ENCODE peak calls at places on chromosomes 2 and 18, in six cellular contexts. W, T, C, A, U and I are unnamed samples.

GRCh38 chr18:5890261-5890605 is 5.1 kb downstream of the TMEM200C start:
- DNase-seq in W (no peak), T (no peak), C (no peak), A (no peak), U (no peak), I (no peak)

GRCh38 chr2:85057236-85057635 is 76.0 kb upstream of the TCF7L1 start:
- DNase-seq in W (no peak), T (no peak), C (no peak), A (peak), U (no peak), I (no peak)

GRCh38 chr18:49934457-49934856 is 121.1 kb upstream of the ACAA2 start:
- DNase-seq in W (no peak), T (no peak), C (no peak), A (no peak), U (no peak), I (no peak)

GRCh38 chr2:195620499-195620898 is 36.5 kb upstream of the SLC39A10 start:
- DNase-seq in W (no peak), T (no peak), C (no peak), A (no peak), U (no peak), I (no peak)

GRCh38 chr2:205925373-205926337 is 160.3 kb downstream of the INO80D start:
- DNase-seq in W (peak), T (peak), C (no peak), A (peak), U (peak), I (peak)

GRCh38 chr2:234741976-234742375 is 209.8 kb upstream of the SH3BP4 start:
- DNase-seq in W (no peak), T (no peak), C (no peak), A (no peak), U (no peak), I (no peak)

GRCh38 chr2:222993920-222994650 is 57.9 kb upstream of the KCNE4 start:
- DNase-seq in W (peak), T (no peak), C (peak), A (no peak), U (no peak), I (no peak)

GRCh38 chr18:31410716-31411483 is 34.3 kb downstream of the DSG4 start:
- DNase-seq in W (no peak), T (no peak), C (no peak), A (no peak), U (no peak), I (no peak)

GRCh38 chr2:107810734-107811133 is 16.0 kb upstream of the RGPD4 start:
- DNase-seq in W (no peak), T (no peak), C (no peak), A (no peak), U (no peak), I (no peak)

GRCh38 chr2:224984641-224985040 is 57.6 kb downstream of the DOCK10 start:
- DNase-seq in W (no peak), T (no peak), C (no peak), A (no peak), U (no peak), I (no peak)

GRCh38 chr2:123468071-123468470 is 557.0 kb upstream of the CNTNAP5 start:
- DNase-seq in W (no peak), T (no peak), C (no peak), A (no peak), U (no peak), I (no peak)

GRCh38 chr18:32980896-32981295 is 208.1 kb upstream of the KLHL14 start:
- DNase-seq in W (no peak), T (no peak), C (no peak), A (no peak), U (no peak), I (no peak)

GRCh38 chr2:23606968-23607367 is 222.0 kb downstream of the KLHL29 start:
- DNase-seq in W (no peak), T (peak), C (peak), A (no peak), U (no peak), I (no peak)

GRCh38 chr2:184923751-184924150 is 325.4 kb downstream of the ZNF804A start:
- DNase-seq in W (no peak), T (no peak), C (no peak), A (no peak), U (no peak), I (no peak)

GRCh38 chr2:106085441-106085911 is 108.6 kb downstream of the UXS1 start:
- DNase-seq in W (no peak), T (no peak), C (no peak), A (no peak), U (peak), I (no peak)

GRCh38 chr2:157784823-157785175 is 91.3 kb downstream of the ACVR1 start:
- DNase-seq in W (no peak), T (peak), C (no peak), A (no peak), U (no peak), I (no peak)

GRCh38 chr18:23994361-23994902 is 20.1 kb upstream of the TTC39C start:
- DNase-seq in W (peak), T (peak), C (peak), A (no peak), U (no peak), I (no peak)

GRCh38 chr18:845152-845819 is 33.2 kb upstream of the YES1 start:
- DNase-seq in W (no peak), T (peak), C (peak), A (no peak), U (no peak), I (no peak)

GRCh38 chr2:55581875-55582547 is 35.4 kb downstream of the PPP4R3B start:
- DNase-seq in W (no peak), T (no peak), C (peak), A (no peak), U (no peak), I (no peak)

GRCh38 chr2:233120459-233120858 is 60.3 kb downstream of the INPP5D start:
- DNase-seq in W (peak), T (no peak), C (no peak), A (no peak), U (no peak), I (no peak)

GRCh38 chr18:58455318-58455950 is 173.5 kb downstream of the ALPK2 start:
- DNase-seq in W (no peak), T (no peak), C (no peak), A (no peak), U (no peak), I (no peak)

GRCh38 chr2:238064376-238064775 is 3.6 kb downstream of the SCLY start:
- DNase-seq in W (no peak), T (no peak), C (no peak), A (no peak), U (no peak), I (no peak)

GRCh38 chr2:100270381-100271146 is 51.7 kb downstream of the LONRF2 start:
- DNase-seq in W (no peak), T (no peak), C (no peak), A (no peak), U (no peak), I (no peak)

GRCh38 chr18:11178951-11179549 is 29.7 kb upstream of the PIEZO2 start:
- DNase-seq in W (peak), T (no peak), C (no peak), A (no peak), U (no peak), I (no peak)

DNA sequence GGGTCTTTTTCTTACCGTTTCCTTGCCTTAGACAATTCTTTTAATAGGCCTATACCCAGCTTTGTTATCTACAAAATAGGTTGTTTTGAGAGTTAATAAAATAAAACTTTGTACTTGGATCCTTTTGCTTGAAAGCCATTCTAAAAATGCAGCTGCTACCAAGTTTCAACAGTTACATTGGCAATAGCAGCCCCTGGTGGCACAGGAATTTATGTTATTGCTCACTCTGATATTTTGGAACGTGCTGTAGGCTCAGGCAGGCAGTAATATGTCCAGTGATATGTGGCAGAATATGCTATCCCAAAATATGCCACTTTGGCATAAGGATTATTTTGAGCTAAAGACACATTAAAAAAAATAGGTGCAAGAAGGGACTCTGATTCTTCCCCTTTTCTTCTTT is 6.7 kb upstream of the COMMD1 start:
- DNase-seq in W (no peak), T (no peak), C (no peak), A (no peak), U (no peak), I (no peak)
- TF ChIP-seq CTCF in W (no peak), T (peak), C (peak), A (peak), U (peak), I (peak)

GRCh38 chr18:68861365-68861764 is 63.5 kb downstream of the CCDC102B start:
- DNase-seq in W (no peak), T (no peak), C (no peak), A (no peak), U (no peak), I (no peak)

GRCh38 chr18:68865021-68865420 is 67.1 kb downstream of the CCDC102B start:
- DNase-seq in W (no peak), T (no peak), C (no peak), A (no peak), U (no peak), I (no peak)

DNA sequence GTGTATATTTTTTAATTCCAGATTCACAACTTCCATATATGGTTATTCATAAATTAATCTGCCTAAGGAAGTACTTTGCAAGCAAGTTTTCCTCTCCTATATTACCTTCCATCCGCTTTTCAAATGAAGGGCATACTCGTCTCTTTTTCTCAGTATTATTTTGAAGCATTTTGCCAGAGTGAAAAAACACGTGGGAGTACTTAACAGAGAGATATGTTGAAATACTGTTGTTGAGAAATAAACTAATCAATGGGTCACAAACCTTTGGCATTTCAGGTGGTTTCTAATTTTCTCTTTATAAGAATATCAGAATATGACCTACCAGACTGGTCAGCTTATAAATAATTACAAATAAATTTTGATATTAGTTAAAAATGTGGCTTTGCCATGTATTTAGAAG is 67.6 kb downstream of the CCDC102B start:
- DNase-seq in W (no peak), T (no peak), C (no peak), A (no peak), U (no peak), I (no peak)
- TF ChIP-seq CTCF in W (no peak), T (no peak), C (no peak), A (no peak), U (no peak), I (no peak)

DNA sequence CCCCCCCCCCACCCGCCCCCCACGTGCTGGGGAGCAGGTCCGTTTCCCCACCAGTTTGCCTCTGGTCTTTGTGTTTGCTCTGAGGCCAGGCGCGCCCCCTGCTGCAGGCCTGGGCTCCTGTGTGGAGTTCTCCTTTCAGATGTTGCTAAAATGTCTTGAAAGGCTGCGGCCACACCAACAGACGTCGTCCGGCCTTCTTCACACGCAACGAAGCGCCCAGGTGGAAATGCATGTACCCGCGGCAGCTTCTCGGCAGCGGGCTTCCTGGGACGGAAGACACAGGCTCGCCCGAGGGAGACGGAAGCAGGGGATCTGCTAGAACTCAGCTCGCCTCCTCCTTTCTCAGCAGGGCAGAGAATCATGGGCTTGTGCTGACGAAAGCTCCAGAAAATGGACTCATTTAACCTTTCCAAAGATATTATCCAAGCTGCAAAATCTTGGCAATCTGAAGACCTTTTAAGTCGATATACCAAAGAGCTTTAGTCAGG is 125.3 kb upstream of the ZNF516 start:
- DNase-seq in W (peak), T (no peak), C (no peak), A (no peak), U (peak), I (peak)
- TF ChIP-seq CTCF in W (peak), T (peak), C (peak), A (no peak), U (peak), I (peak)

GRCh38 chr2:229921892-229922448 is at the start of gene TRIP12:
- DNase-seq in W (peak), T (peak), C (peak), A (peak), U (peak), I (peak)
- TF ChIP-seq CTCF in W (no peak), T (no peak), C (no peak), A (no peak), U (no peak), I (no peak)